ENCODE peak calls at places on chromosomes 3 and 15, in five cellular contexts. Z is HCT116, D is Panc1, X is SK-N-SH, R is HL-60. Q is an unnamed sample.

GRCh38 chr15:78223396-78224023 is 10.9 kb downstream of the ACSBG1 start:
- DNase-seq in Z (no peak), D (no peak), X (no peak), R (no peak), Q (no peak)

GRCh38 chr15:74830868-74831267 is 4.4 kb downstream of the CPLX3 start:
- DNase-seq in Z (no peak), D (no peak), X (no peak), R (no peak), Q (no peak)

GRCh38 chr3:9158865-9159630 is 90.4 kb downstream of the SRGAP3 start:
- DNase-seq in Z (no peak), D (no peak), X (no peak), R (no peak), Q (no peak)

GRCh38 chr3:169476289-169476688 is 187.2 kb downstream of the MECOM start:
- DNase-seq in Z (no peak), D (no peak), X (no peak), R (no peak), Q (no peak)

GRCh38 chr3:187955076-187955952 is 198.6 kb upstream of the LPP start:
- DNase-seq in Z (no peak), D (no peak), X (no peak), R (peak), Q (peak)

GRCh38 chr15:31275331-31276262 is 51.0 kb upstream of the KLF13 start:
- DNase-seq in Z (no peak), D (no peak), X (peak), R (no peak), Q (no peak)

GRCh38 chr3:145357453-145357852 is 803.5 kb downstream of the PLOD2 start:
- DNase-seq in Z (no peak), D (no peak), X (no peak), R (no peak), Q (no peak)

GRCh38 chr15:75620776-75621536 is 4.6 kb downstream of the SNUPN start:
- DNase-seq in Z (no peak), D (no peak), X (no peak), R (no peak), Q (no peak)

GRCh38 chr3:58001979-58002378 is 6.2 kb upstream of the FLNB start:
- DNase-seq in Z (no peak), D (no peak), X (no peak), R (no peak), Q (no peak)

GRCh38 chr15:52733078-52733477 is 53.9 kb upstream of the ATOSA start:
- DNase-seq in Z (no peak), D (no peak), X (no peak), R (peak), Q (peak)

GRCh38 chr15:89381888-89382287 is 47.3 kb upstream of the POLG start:
- DNase-seq in Z (no peak), D (no peak), X (no peak), R (no peak), Q (no peak)

GRCh38 chr15:49521802-49522201 is 98.8 kb downstream of the FGF7 start:
- DNase-seq in Z (peak), D (no peak), X (no peak), R (no peak), Q (peak)

GRCh38 chr3:179716811-179717210 is 64.0 kb downstream of the USP13 start:
- DNase-seq in Z (no peak), D (no peak), X (no peak), R (no peak), Q (no peak)

GRCh38 chr3:157067114-157067513 is 92.8 kb downstream of the CCNL1 start:
- DNase-seq in Z (no peak), D (no peak), X (no peak), R (no peak), Q (no peak)

GRCh38 chr3:33758278-33758677 is 40.2 kb upstream of the PDCD6IP start:
- DNase-seq in Z (no peak), D (no peak), X (no peak), R (no peak), Q (no peak)

GRCh38 chr3:52596658-52597265 is 60.4 kb downstream of the UQCC5 start:
- DNase-seq in Z (no peak), D (no peak), X (no peak), R (no peak), Q (no peak)

GRCh38 chr3:11509175-11510000 is 134.3 kb downstream of the VGLL4 start:
- DNase-seq in Z (no peak), D (no peak), X (peak), R (no peak), Q (peak)

GRCh38 chr3:52529376-52530333 is 4.0 kb downstream of the NT5DC2 start:
- DNase-seq in Z (no peak), D (no peak), X (peak), R (no peak), Q (no peak)

GRCh38 chr3:54830658-54831057 is 97.2 kb downstream of the LRTM1 start:
- DNase-seq in Z (peak), D (no peak), X (peak), R (peak), Q (peak)

GRCh38 chr3:29427266-29428103 is 146.6 kb downstream of the RBMS3 start:
- DNase-seq in Z (no peak), D (no peak), X (peak), R (no peak), Q (no peak)

GRCh38 chr3:29429055-29429454 is 148.2 kb downstream of the RBMS3 start:
- DNase-seq in Z (no peak), D (no peak), X (no peak), R (no peak), Q (no peak)

GRCh38 chr3:29426302-29427226 is 145.7 kb downstream of the RBMS3 start:
- DNase-seq in Z (no peak), D (no peak), X (no peak), R (no peak), Q (no peak)

DNA sequence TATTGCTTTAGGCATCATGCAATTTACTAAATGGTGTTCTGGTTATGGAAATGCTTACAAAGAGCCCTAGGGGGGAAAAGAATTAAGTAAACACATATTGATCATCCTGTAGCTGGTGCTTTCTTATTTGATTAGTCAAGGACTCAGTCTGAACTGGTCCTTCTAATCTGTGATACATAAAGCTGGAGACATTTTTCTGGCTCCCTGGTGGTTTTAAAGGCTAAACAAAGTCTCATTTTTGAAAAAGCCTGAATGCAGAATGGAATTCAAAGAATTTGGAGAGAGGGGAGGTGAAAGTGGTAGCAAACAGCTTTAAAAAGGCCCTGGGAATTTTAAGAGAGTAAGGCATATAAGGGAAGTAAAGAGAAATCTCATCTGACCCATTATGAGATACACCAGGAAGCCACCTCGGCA is 149.7 kb downstream of the RBMS3 start:
- DNase-seq in Z (no peak), D (no peak), X (peak), R (no peak), Q (no peak)
- TF ChIP-seq REST in Z (no peak), D (no peak), X (no peak), R (no peak), Q (no peak)

GRCh38 chr15:63338170-63338569 is 43.5 kb downstream of the CA12 start:
- DNase-seq in Z (no peak), D (no peak), X (no peak), R (no peak), Q (no peak)
- TF ChIP-seq REST in Z (no peak), D (no peak), X (no peak), R (no peak), Q (no peak)

DNA sequence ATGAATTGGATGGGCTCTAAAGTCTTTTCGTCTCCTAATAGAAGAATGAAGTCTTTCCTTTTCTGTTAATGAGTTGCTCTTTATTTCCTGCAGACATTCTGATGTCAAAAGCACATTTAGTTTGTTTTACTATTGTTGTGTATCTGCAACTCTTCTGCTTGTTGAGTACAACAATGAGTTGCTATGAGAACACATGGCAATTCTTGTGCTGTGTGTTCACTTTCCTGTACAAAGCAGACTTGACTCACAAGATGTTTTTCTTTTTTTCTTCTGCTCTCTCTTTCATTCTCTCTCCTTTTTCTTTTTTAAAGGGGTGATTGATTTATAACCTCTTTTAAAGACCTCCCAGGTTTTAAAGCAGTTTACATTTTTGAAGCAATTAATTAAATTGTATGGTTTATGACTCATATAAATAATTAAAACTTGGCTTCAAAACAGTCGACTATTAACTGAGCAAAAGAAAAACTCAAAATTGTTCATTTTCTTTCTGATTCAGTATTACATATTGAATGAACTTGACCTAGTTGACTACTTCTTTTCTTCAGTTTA is 31.6 kb upstream of the ABHD10 start:
- DNase-seq in Z (no peak), D (no peak), X (no peak), R (no peak), Q (no peak)
- TF ChIP-seq REST in Z (no peak), D (no peak), X (no peak), R (no peak), Q (no peak)

GRCh38 chr15:72423256-72423655 is 25.2 kb downstream of the TMEM202 start:
- DNase-seq in Z (no peak), D (no peak), X (no peak), R (no peak), Q (no peak)
- TF ChIP-seq REST in Z (no peak), D (no peak), X (no peak), R (no peak), Q (no peak)

DNA sequence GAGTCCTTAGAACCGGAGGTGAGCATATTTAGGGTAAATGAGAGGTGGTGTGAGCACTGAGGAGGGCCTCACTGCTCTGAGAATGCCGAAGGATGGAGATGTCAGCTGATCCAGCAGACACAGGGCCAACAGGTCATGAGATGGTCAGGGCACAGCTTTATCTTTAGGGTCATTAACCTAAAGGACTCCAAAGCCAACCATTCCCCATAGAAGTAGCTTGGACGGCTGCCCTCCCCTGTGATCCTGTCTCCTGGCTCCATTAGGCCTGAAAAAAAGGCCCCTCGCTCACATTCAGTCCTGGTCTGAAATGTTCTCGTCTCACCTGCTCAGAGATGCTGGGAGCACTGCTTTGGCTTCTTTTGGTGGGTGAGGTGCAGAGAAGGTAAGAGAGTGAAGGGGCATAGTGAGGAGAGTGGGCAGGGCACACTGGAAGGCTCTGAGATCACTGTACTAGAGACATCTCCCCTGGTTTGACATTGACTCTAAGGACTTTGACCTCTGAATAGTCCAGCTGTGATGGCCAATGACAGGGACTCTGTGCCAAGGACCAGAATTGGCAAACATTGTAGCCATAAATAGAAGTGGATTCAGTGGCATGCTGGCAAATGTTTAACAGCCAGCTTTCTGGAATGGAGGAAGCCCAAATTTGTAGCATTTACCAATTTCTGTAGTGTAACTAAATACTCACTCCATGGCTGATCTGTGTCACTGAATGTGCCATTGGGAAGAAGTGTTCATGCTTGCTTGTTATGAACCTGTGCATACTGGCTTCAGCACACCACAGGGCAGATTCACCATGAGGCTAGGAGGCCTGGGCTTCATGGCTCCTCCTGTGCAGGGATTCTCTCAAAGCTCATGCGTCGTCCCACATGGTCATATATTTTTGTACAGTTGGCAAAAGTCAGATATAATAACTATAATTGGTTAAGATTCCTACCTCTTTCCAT is 76.2 kb upstream of the MRPS22 start:
- DNase-seq in Z (no peak), D (no peak), X (no peak), R (no peak), Q (peak)
- TF ChIP-seq REST in Z (no peak), D (no peak), X (no peak), R (no peak), Q (no peak)